ENCODE peak calls at places on chromosomes 4 and X, in six cellular contexts. B is pons, X is activated T-cell treated with anti-CD3 and anti-CD28 coated beads for 48 hours, R is amniotic epithelial cell, J is iris pigment epithelial cell, F is T-helper 17 cell. Y is an unnamed sample.

GRCh38 chr4:5050520-5050955 is 742 bp upstream of the STK32B start:
- DNase-seq in B (peak), X (peak), R (peak), J (peak), F (no peak), Y (peak)

GRCh38 chr4:56301181-56302076 is 85.9 kb downstream of the AASDH start:
- DNase-seq in B (peak), X (peak), R (peak), J (peak), F (peak), Y (peak)

GRCh38 chrX:132576945-132577344 is 88.1 kb upstream of the MBNL3 start:
- DNase-seq in B (no peak), X (no peak), R (peak), J (no peak), F (no peak), Y (no peak)

GRCh38 chrX:136899206-136899605 is 18.7 kb upstream of the RBMX start:
- DNase-seq in B (no peak), X (no peak), R (no peak), J (no peak), F (no peak), Y (no peak)

GRCh38 chr4:164424852-164425251 is 329.1 kb upstream of the SMIM31 start:
- DNase-seq in B (no peak), X (no peak), R (no peak), J (no peak), F (no peak), Y (no peak)

GRCh38 chr4:54971474-54971950 is 153.9 kb downstream of the KDR start:
- DNase-seq in B (peak), X (no peak), R (peak), J (peak), F (no peak), Y (peak)

GRCh38 chr4:1513936-1514483 is 107.8 kb upstream of the NKX1-1 start:
- DNase-seq in B (no peak), X (no peak), R (no peak), J (no peak), F (no peak), Y (no peak)

GRCh38 chr4:15150636-15151432 is 148.6 kb downstream of the CPEB2 start:
- DNase-seq in B (no peak), X (no peak), R (no peak), J (no peak), F (no peak), Y (peak)

GRCh38 chrX:150769408-150769807 is 76.2 kb downstream of the MTMR1 start:
- DNase-seq in B (no peak), X (no peak), R (no peak), J (no peak), F (no peak), Y (no peak)

GRCh38 chrX:23373129-23373804 is 38.6 kb downstream of the PTCHD1 start:
- DNase-seq in B (no peak), X (no peak), R (peak), J (peak), F (no peak), Y (no peak)

GRCh38 chrX:48899078-48899410 is 1.3 kb downstream of the PQBP1 start:
- DNase-seq in B (no peak), X (no peak), R (no peak), J (no peak), F (no peak), Y (no peak)

GRCh38 chr4:113781439-113782040 is 20.0 kb upstream of the CAMK2D start:
- DNase-seq in B (peak), X (no peak), R (peak), J (peak), F (no peak), Y (peak)

GRCh38 chr4:173417833-173418232 is 18.9 kb upstream of the SCRG1 start:
- DNase-seq in B (no peak), X (no peak), R (peak), J (no peak), F (no peak), Y (no peak)

GRCh38 chrX:19986531-19986930 is 4.3 kb downstream of the BCLAF3 start:
- DNase-seq in B (no peak), X (no peak), R (no peak), J (no peak), F (no peak), Y (no peak)

GRCh38 chr4:105838082-105838481 is 57.2 kb upstream of the NPNT start:
- DNase-seq in B (no peak), X (no peak), R (no peak), J (no peak), F (no peak), Y (no peak)

GRCh38 chrX:2708601-2709200 is 17.6 kb downstream of the CD99 start:
- DNase-seq in B (no peak), X (no peak), R (no peak), J (no peak), F (no peak), Y (no peak)

GRCh38 chrX:39975094-39975865 is 122.5 kb downstream of the BCOR start:
- DNase-seq in B (no peak), X (no peak), R (no peak), J (no peak), F (no peak), Y (peak)

GRCh38 chrX:129108936-129109335 is 414.4 kb downstream of the SMARCA1 start:
- DNase-seq in B (no peak), X (no peak), R (no peak), J (no peak), F (no peak), Y (no peak)

GRCh38 chr4:57426779-57427395 is 316.7 kb upstream of the IGFBP7 start:
- DNase-seq in B (peak), X (peak), R (peak), J (peak), F (no peak), Y (peak)

GRCh38 chr4:794911-795725 is 30.8 kb downstream of the CPLX1 start:
- DNase-seq in B (no peak), X (no peak), R (no peak), J (no peak), F (no peak), Y (no peak)

GRCh38 chr4:156193116-156193515 is 239.4 kb upstream of the CTSO start:
- DNase-seq in B (no peak), X (no peak), R (no peak), J (peak), F (no peak), Y (no peak)

GRCh38 chrX:46257451-46257879 is 287.8 kb downstream of the ZNF674 start:
- DNase-seq in B (no peak), X (no peak), R (peak), J (no peak), F (no peak), Y (no peak)

GRCh38 chr4:94686086-94686485 is 71.7 kb upstream of the BMPR1B start:
- DNase-seq in B (no peak), X (no peak), R (no peak), J (no peak), F (no peak), Y (no peak)

GRCh38 chrX:78024349-78025108 is 55.1 kb upstream of the PGAM4 start:
- DNase-seq in B (no peak), X (no peak), R (peak), J (peak), F (no peak), Y (peak)

GRCh38 chr4:97587912-97588311 is 555.4 kb downstream of the STPG2 start:
- DNase-seq in B (no peak), X (no peak), R (peak), J (peak), F (no peak), Y (no peak)

GRCh38 chr4:6109842-6110560 is 90.3 kb downstream of the JAKMIP1 start:
- DNase-seq in B (no peak), X (no peak), R (no peak), J (no peak), F (no peak), Y (no peak)

GRCh38 chr4:41878170-41878941 is 56.9 kb upstream of the TMEM33 start:
- DNase-seq in B (no peak), X (no peak), R (no peak), J (no peak), F (no peak), Y (no peak)

GRCh38 chr4:148442830-148443549 is 776 bp upstream of the NR3C2 start:
- DNase-seq in B (peak), X (no peak), R (no peak), J (peak), F (no peak), Y (no peak)

GRCh38 chrX:154409222-154409871 is at the start of gene DNASE1L1:
- DNase-seq in B (peak), X (no peak), R (peak), J (peak), F (no peak), Y (peak)

GRCh38 chr4:168388890-168389289 is 70.3 kb upstream of the DDX60 start:
- DNase-seq in B (no peak), X (no peak), R (peak), J (peak), F (no peak), Y (no peak)

GRCh38 chrX:14529288-14529989 is at the start of gene GLRA2:
- DNase-seq in B (peak), X (no peak), R (peak), J (peak), F (no peak), Y (peak)

GRCh38 chr4:80263541-80264351 is 2.7 kb upstream of the FGF5 start:
- DNase-seq in B (no peak), X (no peak), R (no peak), J (no peak), F (no peak), Y (no peak)

GRCh38 chrX:102067966-102068723 is 57.3 kb upstream of the TCEAL2 start:
- DNase-seq in B (peak), X (no peak), R (peak), J (peak), F (no peak), Y (peak)

GRCh38 chr4:577499-578450 is 1.7 kb upstream of the TMEM271 start:
- DNase-seq in B (no peak), X (peak), R (peak), J (peak), F (no peak), Y (no peak)

GRCh38 chrX:54934058-54934457 is 13.4 kb downstream of the TRO start:
- DNase-seq in B (no peak), X (no peak), R (no peak), J (no peak), F (no peak), Y (no peak)

GRCh38 chr4:142474398-142475087 is 371.6 kb downstream of the INPP4B start:
- DNase-seq in B (no peak), X (no peak), R (peak), J (peak), F (peak), Y (no peak)

GRCh38 chrX:144681501-144681900 is 565.8 kb upstream of the SPANXN1 start:
- DNase-seq in B (no peak), X (no peak), R (no peak), J (peak), F (no peak), Y (peak)

Y was measured in SK-MEL-5.